ENCODE peak calls at places on chromosomes 7 and 10, in six cellular contexts. One of them, this sample, is unnamed.

GRCh38 chr7:38831262-38831661 is 77.7 kb downstream of the VPS41 start:
- DNase-seq in mammary epithelial cell: no peak
- DNase-seq in SK-N-SH: no peak
- DNase-seq in NCI-H510A treated with DMSO at 0.1 percent for 48 hours: no peak
- DNase-seq in astrocyte of the spinal cord: no peak
- DNase-seq in dermis blood vessel endothelial cell: no peak
- DNase-seq in this sample: no peak

GRCh38 chr10:34719336-34719735 is 95.8 kb downstream of the PARD3 start:
- DNase-seq in SK-N-SH: no peak
- DNase-seq in dermis blood vessel endothelial cell: no peak
- DNase-seq in astrocyte of the spinal cord: no peak
- DNase-seq in mammary epithelial cell: no peak
- DNase-seq in NCI-H510A treated with DMSO at 0.1 percent for 48 hours: no peak
- DNase-seq in this sample: no peak

GRCh38 chr10:77075916-77076315 is 561.7 kb downstream of the KCNMA1 start:
- DNase-seq in SK-N-SH: no peak
- DNase-seq in astrocyte of the spinal cord: no peak
- DNase-seq in dermis blood vessel endothelial cell: no peak
- DNase-seq in NCI-H510A treated with DMSO at 0.1 percent for 48 hours: no peak
- DNase-seq in mammary epithelial cell: no peak
- DNase-seq in this sample: no peak

GRCh38 chr10:52883996-52884871 is 111.7 kb upstream of the MBL2 start:
- DNase-seq in astrocyte of the spinal cord: peak
- DNase-seq in dermis blood vessel endothelial cell: peak
- DNase-seq in SK-N-SH: peak
- DNase-seq in NCI-H510A treated with DMSO at 0.1 percent for 48 hours: peak
- DNase-seq in mammary epithelial cell: peak
- DNase-seq in this sample: peak

GRCh38 chr10:32582946-32583345 is 137.0 kb downstream of the CCDC7 start:
- DNase-seq in dermis blood vessel endothelial cell: no peak
- DNase-seq in mammary epithelial cell: no peak
- DNase-seq in astrocyte of the spinal cord: no peak
- DNase-seq in SK-N-SH: no peak
- DNase-seq in NCI-H510A treated with DMSO at 0.1 percent for 48 hours: no peak
- DNase-seq in this sample: peak

GRCh38 chr7:107564553-107565298 is 955 bp downstream of the DUS4L start:
- DNase-seq in dermis blood vessel endothelial cell: peak
- DNase-seq in SK-N-SH: no peak
- DNase-seq in astrocyte of the spinal cord: peak
- DNase-seq in mammary epithelial cell: peak
- DNase-seq in NCI-H510A treated with DMSO at 0.1 percent for 48 hours: no peak
- DNase-seq in this sample: peak

GRCh38 chr10:69505636-69506318 is 54.5 kb downstream of the TSPAN15 start:
- DNase-seq in astrocyte of the spinal cord: no peak
- DNase-seq in mammary epithelial cell: no peak
- DNase-seq in dermis blood vessel endothelial cell: no peak
- DNase-seq in SK-N-SH: peak
- DNase-seq in NCI-H510A treated with DMSO at 0.1 percent for 48 hours: no peak
- DNase-seq in this sample: no peak

GRCh38 chr10:1410469-1411395 is 326.6 kb downstream of the ADARB2 start:
- DNase-seq in mammary epithelial cell: no peak
- DNase-seq in dermis blood vessel endothelial cell: no peak
- DNase-seq in astrocyte of the spinal cord: no peak
- DNase-seq in SK-N-SH: no peak
- DNase-seq in NCI-H510A treated with DMSO at 0.1 percent for 48 hours: no peak
- DNase-seq in this sample: no peak

GRCh38 chr10:26468691-26469090 is 30.6 kb downstream of the APBB1IP start:
- DNase-seq in astrocyte of the spinal cord: no peak
- DNase-seq in dermis blood vessel endothelial cell: no peak
- DNase-seq in SK-N-SH: no peak
- DNase-seq in mammary epithelial cell: no peak
- DNase-seq in NCI-H510A treated with DMSO at 0.1 percent for 48 hours: no peak
- DNase-seq in this sample: no peak

GRCh38 chr10:79152423-79152817 is 83.7 kb downstream of the ZMIZ1 start:
- DNase-seq in mammary epithelial cell: peak
- DNase-seq in astrocyte of the spinal cord: no peak
- DNase-seq in dermis blood vessel endothelial cell: no peak
- DNase-seq in NCI-H510A treated with DMSO at 0.1 percent for 48 hours: no peak
- DNase-seq in SK-N-SH: no peak
- DNase-seq in this sample: no peak

GRCh38 chr7:106807474-106807873 is 57.6 kb upstream of the PIK3CG start:
- DNase-seq in mammary epithelial cell: no peak
- DNase-seq in dermis blood vessel endothelial cell: no peak
- DNase-seq in SK-N-SH: no peak
- DNase-seq in NCI-H510A treated with DMSO at 0.1 percent for 48 hours: peak
- DNase-seq in astrocyte of the spinal cord: no peak
- DNase-seq in this sample: no peak

This sample was measured in fibroblast of lung.